ENCODE peak calls at places on chromosomes 7 and 10, in six cellular contexts. Y, R, O, I, S and E are unnamed samples.

GRCh38 chr10:29473411-29474100 is 161.2 kb downstream of the SVIL start:
- DNase-seq in Y (no peak), R (no peak), O (no peak), I (no peak), S (no peak), E (no peak)

GRCh38 chr7:29622335-29623265 is 59.0 kb downstream of the PRR15 start:
- DNase-seq in Y (no peak), R (peak), O (peak), I (no peak), S (no peak), E (peak)

GRCh38 chr10:96380821-96381220 is 22.0 kb upstream of the OPALIN start:
- DNase-seq in Y (no peak), R (no peak), O (no peak), I (no peak), S (peak), E (no peak)

GRCh38 chr10:113960617-113961260 is 82.9 kb upstream of the ADRB1 start:
- DNase-seq in Y (no peak), R (no peak), O (peak), I (peak), S (peak), E (no peak)

GRCh38 chr10:48750019-48750418 is 65.3 kb downstream of the WDFY4 start:
- DNase-seq in Y (no peak), R (no peak), O (no peak), I (peak), S (no peak), E (no peak)

GRCh38 chr7:64098-64521 is 128.3 kb upstream of the FAM20C start:
- DNase-seq in Y (peak), R (peak), O (peak), I (no peak), S (no peak), E (peak)

GRCh38 chr10:29734980-29735627 is 100.3 kb upstream of the SVIL start:
- DNase-seq in Y (peak), R (peak), O (peak), I (peak), S (peak), E (peak)

GRCh38 chr10:5971315-5971832 is 6.0 kb downstream of the IL15RA start:
- DNase-seq in Y (no peak), R (no peak), O (peak), I (peak), S (peak), E (no peak)

GRCh38 chr7:151835636-151836035 is 41.3 kb downstream of the PRKAG2 start:
- DNase-seq in Y (no peak), R (no peak), O (no peak), I (no peak), S (no peak), E (no peak)

GRCh38 chr7:151838072-151838471 is 38.8 kb downstream of the PRKAG2 start:
- DNase-seq in Y (no peak), R (no peak), O (no peak), I (no peak), S (no peak), E (no peak)

GRCh38 chr7:151836927-151837205 is 40.0 kb downstream of the PRKAG2 start:
- DNase-seq in Y (no peak), R (no peak), O (no peak), I (no peak), S (no peak), E (no peak)

GRCh38 chr7:151837285-151838042 is 39.5 kb downstream of the PRKAG2 start:
- DNase-seq in Y (no peak), R (no peak), O (peak), I (no peak), S (no peak), E (no peak)

DNA sequence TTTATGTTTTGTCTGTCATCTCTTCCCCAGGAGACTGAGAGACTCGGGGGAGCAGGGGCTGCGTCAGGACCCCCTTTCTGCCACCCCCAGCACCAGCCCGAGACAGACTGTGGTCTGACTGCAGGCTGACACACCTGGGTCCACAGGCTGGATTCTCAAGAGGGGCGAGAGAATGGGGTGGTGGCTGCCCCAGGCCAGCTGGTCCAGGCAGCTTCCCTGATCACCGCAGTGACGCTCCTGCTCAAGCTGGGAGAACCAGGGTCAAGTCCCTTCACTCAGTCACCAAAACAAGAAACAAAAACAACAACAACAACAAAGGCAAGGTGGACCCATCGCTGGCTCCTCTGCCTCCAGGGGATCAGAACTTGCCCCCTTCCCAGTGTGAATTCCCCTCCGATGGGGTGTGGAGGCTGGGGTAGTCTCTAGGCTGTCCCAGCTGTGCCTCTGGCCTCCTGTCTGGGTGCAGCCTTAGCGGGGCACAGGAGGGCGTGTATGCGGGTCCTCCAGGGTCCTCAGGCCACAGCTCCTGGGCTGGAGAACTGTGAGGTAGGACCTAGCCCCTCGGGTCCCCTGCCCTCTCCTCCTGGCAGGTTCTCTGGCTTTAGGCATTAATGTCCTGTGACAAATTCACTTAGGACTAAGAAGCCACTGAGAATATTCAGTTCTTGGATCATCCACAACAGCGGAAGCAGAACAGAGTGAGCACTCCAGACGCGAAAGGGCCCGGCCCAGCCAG is 40.6 kb downstream of the PRKAG2 start:
- DNase-seq in Y (no peak), R (no peak), O (no peak), I (no peak), S (no peak), E (no peak)
- H3K27ac ChIP-seq in Y (no peak), R (no peak), O (no peak), I (no peak), S (no peak), E (no peak)

GRCh38 chr7:74407958-74408357 is 45.7 kb upstream of the GTF2IRD1 start:
- DNase-seq in Y (no peak), R (no peak), O (no peak), I (no peak), S (no peak), E (no peak)
- TF ChIP-seq CTCF in Y (no peak), R (no peak), O (no peak), I (no peak), S (no peak), E (no peak)

DNA sequence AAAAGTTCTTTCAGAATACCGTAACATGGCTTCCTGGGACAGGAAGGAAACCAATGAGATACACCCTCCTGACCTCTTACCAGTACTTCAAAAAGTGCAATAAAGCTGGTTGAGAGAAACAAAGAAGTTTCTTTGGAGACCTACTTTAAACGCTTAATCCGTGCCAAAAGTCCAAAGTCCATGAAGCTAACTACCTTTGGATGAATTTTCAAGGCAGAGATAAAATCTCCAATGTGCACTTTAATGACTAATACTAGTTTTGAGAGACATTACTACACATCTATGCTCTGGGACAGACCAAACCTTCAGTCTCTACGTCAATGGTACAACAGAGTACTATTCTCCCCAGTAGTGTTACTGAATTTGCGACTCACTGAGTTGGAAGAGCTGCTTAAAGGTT is 46.1 kb downstream of the UBE2H start:
- DNase-seq in Y (no peak), R (no peak), O (peak), I (no peak), S (no peak), E (no peak)
- H3K4me3 ChIP-seq in Y (no peak), R (no peak), O (no peak), I (no peak), S (no peak), E (no peak)

DNA sequence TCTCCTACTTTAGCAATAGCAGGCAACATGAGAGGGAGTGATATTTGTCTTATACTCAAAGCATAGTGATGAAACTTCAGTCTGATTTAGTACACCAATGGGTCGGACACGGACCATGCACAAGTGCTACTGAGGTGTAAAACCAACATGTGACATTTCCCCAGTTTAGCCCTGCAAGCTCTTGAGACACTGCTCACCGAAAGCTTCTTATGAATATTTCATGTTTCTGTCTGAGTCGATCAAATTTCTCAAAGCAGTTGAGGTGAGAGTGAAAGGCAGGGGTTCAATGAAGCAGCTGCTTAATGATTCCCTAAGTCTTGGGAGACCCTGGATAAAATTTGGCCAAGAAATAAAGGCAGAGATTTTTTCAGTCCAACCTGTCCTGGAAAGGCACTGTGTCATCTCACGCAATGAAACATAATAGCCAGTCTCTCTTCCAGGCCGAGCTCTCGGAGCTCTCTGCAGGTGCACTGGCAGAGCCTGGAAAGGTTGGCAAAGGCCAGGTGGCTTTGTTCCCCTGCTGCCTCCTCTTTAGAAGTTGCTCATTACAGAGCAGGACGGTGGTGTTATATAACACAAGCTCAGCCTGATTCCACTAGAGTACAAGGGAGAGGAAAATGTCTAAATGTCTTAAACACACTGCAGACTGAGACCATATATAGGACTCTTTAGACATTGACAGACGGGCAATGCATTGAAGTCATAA is 33.9 kb upstream of the XPNPEP1 start:
- DNase-seq in Y (no peak), R (no peak), O (no peak), I (no peak), S (no peak), E (no peak)
- H3K27ac ChIP-seq in Y (no peak), R (no peak), O (no peak), I (no peak), S (no peak), E (no peak)

DNA sequence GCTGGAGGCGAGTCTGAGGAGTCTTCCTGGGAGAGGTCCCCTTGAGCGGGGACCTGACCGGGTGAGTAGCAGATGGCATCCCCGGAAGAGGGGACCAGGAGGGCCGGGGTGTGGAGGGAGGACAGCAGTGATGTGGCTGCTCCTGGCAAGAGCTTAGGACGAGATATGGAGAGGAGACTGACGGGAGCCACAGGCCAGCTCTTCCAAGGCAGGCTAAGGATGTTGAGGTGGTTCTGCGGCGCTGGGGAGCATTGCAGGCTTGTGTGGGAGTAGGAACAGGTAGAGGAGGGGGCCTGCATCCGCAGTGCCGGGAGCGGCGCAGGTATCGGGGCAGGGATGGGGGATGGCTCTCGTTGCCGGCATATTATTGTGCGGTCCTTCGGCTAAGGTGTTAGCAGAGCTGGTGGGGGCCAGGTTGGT is 76.7 kb upstream of the ANLN start:
- DNase-seq in Y (no peak), R (no peak), O (no peak), I (no peak), S (no peak), E (no peak)
- TF ChIP-seq CTCF in Y (no peak), R (no peak), O (no peak), I (no peak), S (no peak), E (no peak)

GRCh38 chr10:71714055-71714454 is 5.5 kb downstream of the C10orf105 start:
- DNase-seq in Y (no peak), R (no peak), O (no peak), I (no peak), S (no peak), E (no peak)

GRCh38 chr10:71714592-71714991 is 5.0 kb downstream of the C10orf105 start:
- DNase-seq in Y (no peak), R (no peak), O (no peak), I (no peak), S (no peak), E (no peak)

GRCh38 chr10:71712170-71712569 is 7.4 kb downstream of the C10orf105 start:
- DNase-seq in Y (no peak), R (no peak), O (no peak), I (no peak), S (no peak), E (no peak)

GRCh38 chr10:71712572-71713134 is 6.9 kb downstream of the C10orf105 start:
- DNase-seq in Y (no peak), R (no peak), O (no peak), I (no peak), S (no peak), E (no peak)

DNA sequence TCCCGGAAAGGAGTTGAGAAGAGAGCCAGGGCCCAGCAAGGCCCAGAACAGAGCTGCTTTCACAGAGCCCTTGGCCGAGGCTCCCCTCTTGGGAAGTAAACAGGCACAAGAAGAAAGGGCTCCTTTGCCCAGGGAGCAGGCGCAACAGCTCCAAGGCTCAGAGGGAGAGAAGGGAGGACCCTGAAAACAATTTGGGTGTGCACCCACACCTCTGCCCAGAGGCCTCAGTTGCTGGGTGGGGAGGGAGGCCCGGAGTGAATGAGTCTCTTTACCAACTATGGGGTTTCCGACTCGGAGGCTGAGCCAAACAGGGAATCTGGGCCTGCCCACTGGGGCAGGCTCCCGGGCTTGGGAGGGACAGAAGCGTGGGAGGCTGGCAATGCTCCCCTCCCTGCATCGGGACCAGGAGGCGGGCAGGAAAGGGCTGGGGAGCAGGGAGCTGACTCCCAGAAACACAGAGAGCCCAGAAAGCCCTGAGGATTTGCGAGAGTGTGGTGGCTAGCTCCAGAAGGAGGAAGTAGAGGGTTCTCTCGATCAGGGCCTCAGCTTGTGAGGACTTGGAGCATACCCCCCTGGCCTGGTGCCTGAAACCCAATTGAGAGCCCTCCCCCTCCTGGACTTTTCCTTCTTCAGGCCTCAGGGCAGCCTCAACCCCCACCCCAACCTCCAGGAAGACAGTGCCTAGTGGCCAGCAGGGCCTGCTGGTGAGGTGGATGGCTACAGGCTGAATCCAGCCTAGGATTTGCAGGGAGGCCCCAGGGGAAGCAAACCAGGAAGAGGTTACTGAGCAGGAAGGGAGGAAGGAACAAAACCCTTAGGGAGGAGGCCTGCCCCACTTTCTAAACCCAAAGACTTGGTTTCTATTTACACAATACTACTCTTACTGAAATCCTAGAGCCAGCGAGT is 6.2 kb downstream of the C10orf105 start:
- DNase-seq in Y (peak), R (peak), O (peak), I (peak), S (peak), E (peak)
- H3K4me3 ChIP-seq in Y (peak), R (no peak), O (no peak), I (no peak), S (no peak), E (no peak)

GRCh38 chr7:38880454-38880853 is 28.5 kb downstream of the VPS41 start:
- DNase-seq in Y (no peak), R (no peak), O (no peak), I (no peak), S (no peak), E (no peak)
- H3K27ac ChIP-seq in Y (no peak), R (no peak), O (no peak), I (no peak), S (no peak), E (no peak)